ENCODE peak calls at places on chromosomes 3 and 15, in four cellular contexts. N is neural crest cell, L is fibroblast of pulmonary artery, Z is heart left ventricle. X is an unnamed sample.

GRCh38 chr3:16484216-16484615 is 29.3 kb downstream of the RFTN1 start:
- DNase-seq in N (no peak), L (peak; percentile 100), Z (no peak), X (no peak)

GRCh38 chr3:123749716-123750115 is 134.4 kb downstream of the MYLK start:
- DNase-seq in N (no peak), L (peak; percentile 94), Z (no peak), X (no peak)

GRCh38 chr3:156469456-156469855 is 85.5 kb downstream of the SSR3 start:
- DNase-seq in N (no peak), L (no peak), Z (no peak), X (no peak)

GRCh38 chr3:129888739-129889138 is 4.8 kb downstream of the TMCC1 start:
- DNase-seq in N (no peak), L (peak; percentile 83), Z (no peak), X (no peak)

GRCh38 chr3:159844383-159844730 is 144.3 kb upstream of the IL12A start:
- DNase-seq in N (no peak), L (no peak), Z (no peak), X (no peak)

GRCh38 chr15:34987982-34988873 is at the start of gene ZNF770:
- DNase-seq in N (peak; percentile 80), L (peak; percentile 80), Z (peak; percentile 85), X (peak; percentile 51)

GRCh38 chr3:81463761-81464160 is 297.7 kb downstream of the GBE1 start:
- DNase-seq in N (no peak), L (no peak), Z (no peak), X (no peak)

GRCh38 chr15:40338921-40339620 is 1.7 kb downstream of the CCDC9B start:
- DNase-seq in N (no peak), L (peak; percentile 85), Z (peak; percentile 66), X (no peak)

GRCh38 chr3:143442761-143443477 is 323.3 kb downstream of the CHST2 start:
- DNase-seq in N (no peak), L (peak; percentile 15), Z (no peak), X (no peak)

GRCh38 chr3:126109860-126110235 is 25.9 kb upstream of the SLC41A3 start:
- DNase-seq in N (no peak), L (no peak), Z (no peak), X (no peak)

GRCh38 chr3:150449169-150449721 is 41.1 kb downstream of the TSC22D2 start:
- DNase-seq in N (no peak), L (peak; percentile 75), Z (no peak), X (no peak)

GRCh38 chr15:94041731-94042130 is 189.6 kb upstream of the MCTP2 start:
- DNase-seq in N (no peak), L (no peak), Z (no peak), X (no peak)

GRCh38 chr15:94042163-94042954 is 189.0 kb upstream of the MCTP2 start:
- DNase-seq in N (no peak), L (peak; percentile 71), Z (no peak), X (no peak)

GRCh38 chr15:94052711-94053110 is 178.7 kb upstream of the MCTP2 start:
- DNase-seq in N (no peak), L (no peak), Z (no peak), X (no peak)

DNA sequence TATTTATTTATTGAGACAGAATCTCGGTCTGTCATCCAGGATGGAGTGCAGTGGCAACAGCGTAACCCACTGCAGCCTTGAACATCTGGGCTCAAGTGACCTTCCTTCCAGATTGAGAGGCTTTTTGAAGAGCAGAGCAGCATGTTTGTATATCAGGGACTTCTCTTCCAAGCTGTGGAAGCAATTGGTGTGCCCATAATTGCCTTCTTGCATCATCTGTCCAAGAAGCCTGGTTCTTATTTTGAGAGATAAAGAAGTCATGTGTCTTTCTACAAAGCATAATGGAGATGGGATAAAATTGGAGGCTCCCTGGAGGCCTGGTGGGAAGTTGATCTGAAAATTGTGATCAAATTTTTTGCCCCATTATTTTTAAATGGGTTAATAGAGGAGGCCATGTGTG is 183.8 kb upstream of the MCTP2 start:
- DNase-seq in N (no peak), L (no peak), Z (no peak), X (no peak)
- TF ChIP-seq CTCF in N (no peak), L (no peak), Z (no peak), X (no peak)

GRCh38 chr3:65402597-65402996 is 636.1 kb downstream of the MAGI1 start:
- DNase-seq in N (no peak), L (peak; percentile 60), Z (no peak), X (no peak)
- TF ChIP-seq CTCF in N (no peak), L (no peak), Z (no peak), X (no peak)

GRCh38 chr15:74433592-74434259 is at the start of gene SEMA7A:
- DNase-seq in N (peak; percentile 69), L (peak; percentile 62), Z (peak; percentile 87), X (peak; percentile 98)
- TF ChIP-seq CTCF in N (no peak), L (no peak), Z (no peak), X (no peak)

DNA sequence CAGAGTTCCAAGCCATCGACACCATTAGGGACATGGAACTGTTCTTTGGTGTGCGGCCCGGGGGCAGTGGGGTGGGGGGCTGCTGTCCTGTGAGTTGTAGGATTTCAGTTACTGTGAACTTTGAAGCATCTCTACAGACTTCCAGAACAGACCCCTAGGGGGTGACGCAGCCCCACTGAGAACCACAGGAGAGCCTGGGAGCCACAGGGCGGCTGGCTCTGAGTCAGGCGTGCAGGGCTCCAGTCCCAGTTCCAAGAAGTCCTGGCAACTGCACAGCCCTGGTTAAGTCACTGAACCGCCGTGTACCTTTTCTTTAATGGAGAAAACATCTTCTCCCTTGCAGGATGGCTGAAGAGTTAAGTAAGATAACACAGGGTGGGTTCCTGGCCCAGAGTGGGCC is 23.5 kb upstream of the LRTM1 start:
- DNase-seq in N (peak; percentile 58), L (peak; percentile 90), Z (peak; percentile 76), X (no peak)
- TF ChIP-seq CTCF in N (peak; percentile 61), L (peak; percentile 79), Z (peak; percentile 50), X (peak; percentile 30)

GRCh38 chr15:69500339-69500738 is 47.7 kb downstream of the RPLP1 start:
- DNase-seq in N (no peak), L (no peak), Z (no peak), X (no peak)

GRCh38 chr15:69501456-69501855 is 48.8 kb downstream of the RPLP1 start:
- DNase-seq in N (no peak), L (no peak), Z (no peak), X (no peak)

GRCh38 chr15:69499521-69500201 is 47.0 kb downstream of the RPLP1 start:
- DNase-seq in N (no peak), L (no peak), Z (no peak), X (no peak)

GRCh38 chr15:69504352-69505040 is 51.9 kb downstream of the RPLP1 start:
- DNase-seq in N (no peak), L (no peak), Z (no peak), X (no peak)

DNA sequence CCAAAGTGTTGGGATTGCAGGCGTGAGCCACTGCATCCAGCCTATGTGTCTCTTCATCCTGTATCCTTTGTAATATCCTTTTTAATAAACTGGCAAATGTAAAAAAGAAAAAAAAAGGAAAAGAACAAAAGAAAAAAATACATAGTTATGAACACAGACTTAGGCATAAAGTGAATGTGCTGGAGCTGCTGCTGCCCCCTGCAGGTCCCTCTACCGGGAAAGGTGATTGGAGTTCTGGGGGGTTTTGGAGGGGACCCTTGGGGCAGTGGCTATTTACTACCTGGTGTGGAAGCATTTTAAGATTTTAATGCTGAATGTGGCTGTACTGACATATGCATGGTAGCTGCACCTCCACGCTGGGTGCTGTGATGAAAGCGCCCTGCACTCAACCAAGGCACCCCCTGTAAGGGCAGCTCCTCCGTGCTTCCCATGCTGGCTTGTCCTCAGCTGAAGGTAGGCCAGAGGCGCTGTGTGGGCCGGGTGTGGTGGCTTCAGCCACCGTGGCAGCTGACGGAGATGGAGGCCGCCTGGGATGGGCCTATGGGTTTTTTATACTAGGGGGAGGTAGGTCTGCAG is 49.9 kb downstream of the RPLP1 start:
- DNase-seq in N (no peak), L (no peak), Z (no peak), X (no peak)
- TF ChIP-seq CTCF in N (peak; percentile 25), L (peak; percentile 27), Z (no peak), X (no peak)

GRCh38 chr3:120420855-120421570 is 29.8 kb downstream of the FSTL1 start:
- DNase-seq in N (no peak), L (peak; percentile 82), Z (peak; percentile 43), X (no peak)
- TF ChIP-seq CTCF in N (no peak), L (peak; percentile 44), Z (no peak), X (no peak)

X was measured in D721Med.